ENCODE peak calls at places on chromosomes 11 and 22, in six cellular contexts. One of them, this sample, is unnamed.

GRCh38 chr11:23947883-23948282 is 549.0 kb upstream of the LUZP2 start:
- DNase-seq in heart left ventricle: no peak
- DNase-seq in GM23338: no peak
- DNase-seq in AG09319: no peak
- DNase-seq in nephron progenitor cell: no peak
- DNase-seq in BE2C: no peak
- DNase-seq in this sample: no peak

GRCh38 chr22:25051983-25052710 is 99.6 kb downstream of the KIAA1671 start:
- DNase-seq in nephron progenitor cell: no peak
- DNase-seq in GM23338: no peak
- DNase-seq in AG09319: no peak
- DNase-seq in heart left ventricle: peak; percentile 56
- DNase-seq in BE2C: peak; percentile 81
- DNase-seq in this sample: no peak

GRCh38 chr11:132187814-132188213 is 817.4 kb downstream of the NTM start:
- DNase-seq in GM23338: no peak
- DNase-seq in nephron progenitor cell: no peak
- DNase-seq in heart left ventricle: no peak
- DNase-seq in AG09319: no peak
- DNase-seq in BE2C: no peak
- DNase-seq in this sample: no peak

GRCh38 chr22:41831383-41831782 is 1.5 kb upstream of the SREBF2 start:
- DNase-seq in GM23338: no peak
- DNase-seq in BE2C: no peak
- DNase-seq in nephron progenitor cell: no peak
- DNase-seq in heart left ventricle: no peak
- DNase-seq in AG09319: no peak
- DNase-seq in this sample: no peak

GRCh38 chr11:13772223-13773046 is 104.0 kb downstream of the FAR1 start:
- DNase-seq in GM23338: peak; percentile 86
- DNase-seq in BE2C: no peak
- DNase-seq in nephron progenitor cell: peak; percentile 27
- DNase-seq in heart left ventricle: no peak
- DNase-seq in AG09319: peak; percentile 24
- DNase-seq in this sample: peak; percentile 32

GRCh38 chr11:12114487-12115033 is 4.2 kb downstream of the MICAL2 start:
- DNase-seq in BE2C: no peak
- DNase-seq in heart left ventricle: no peak
- DNase-seq in GM23338: no peak
- DNase-seq in AG09319: no peak
- DNase-seq in nephron progenitor cell: no peak
- DNase-seq in this sample: no peak

GRCh38 chr11:16778286-16778685 is 39.8 kb downstream of the C11orf58 start:
- DNase-seq in heart left ventricle: no peak
- DNase-seq in GM23338: no peak
- DNase-seq in nephron progenitor cell: no peak
- DNase-seq in BE2C: no peak
- DNase-seq in AG09319: no peak
- DNase-seq in this sample: no peak

GRCh38 chr11:130428271-130428670 is at the start of gene ADAMTS8:
- DNase-seq in heart left ventricle: no peak
- DNase-seq in AG09319: no peak
- DNase-seq in GM23338: peak; percentile 62
- DNase-seq in BE2C: no peak
- DNase-seq in nephron progenitor cell: peak; percentile 61
- DNase-seq in this sample: no peak

GRCh38 chr22:49930596-49931412 is 12.4 kb downstream of the CRELD2 start:
- DNase-seq in heart left ventricle: peak; percentile 75
- DNase-seq in nephron progenitor cell: no peak
- DNase-seq in AG09319: no peak
- DNase-seq in BE2C: peak; percentile 81
- DNase-seq in GM23338: peak; percentile 43
- DNase-seq in this sample: no peak

GRCh38 chr11:69449320-69450063 is 32.0 kb upstream of the LINC01488 start:
- DNase-seq in heart left ventricle: peak; percentile 88
- DNase-seq in AG09319: no peak
- DNase-seq in BE2C: peak; percentile 89
- DNase-seq in nephron progenitor cell: no peak
- DNase-seq in GM23338: no peak
- DNase-seq in this sample: peak; percentile 37

GRCh38 chr22:39723899-39724351 is 153.4 kb downstream of the CACNA1I start:
- DNase-seq in nephron progenitor cell: no peak
- DNase-seq in heart left ventricle: no peak
- DNase-seq in GM23338: no peak
- DNase-seq in BE2C: no peak
- DNase-seq in AG09319: no peak
- DNase-seq in this sample: no peak

GRCh38 chr11:103359221-103359620 is 250.0 kb downstream of the DYNC2H1 start:
- DNase-seq in nephron progenitor cell: no peak
- DNase-seq in heart left ventricle: no peak
- DNase-seq in AG09319: no peak
- DNase-seq in GM23338: no peak
- DNase-seq in BE2C: no peak
- DNase-seq in this sample: no peak

GRCh38 chr11:44832452-44832851 is 105.7 kb downstream of the TSPAN18 start:
- DNase-seq in GM23338: no peak
- DNase-seq in nephron progenitor cell: no peak
- DNase-seq in AG09319: no peak
- DNase-seq in BE2C: no peak
- DNase-seq in heart left ventricle: no peak
- DNase-seq in this sample: no peak
- TF ChIP-seq CTCF in GM23338: no peak
- TF ChIP-seq CTCF in nephron progenitor cell: no peak
- TF ChIP-seq CTCF in AG09319: no peak
- TF ChIP-seq CTCF in BE2C: no peak
- TF ChIP-seq CTCF in heart left ventricle: no peak
- TF ChIP-seq CTCF in this sample: no peak

GRCh38 chr11:62266558-62266957 is 3.4 kb upstream of the SCGB2A2 start:
- DNase-seq in heart left ventricle: no peak
- DNase-seq in AG09319: no peak
- DNase-seq in BE2C: no peak
- DNase-seq in nephron progenitor cell: no peak
- DNase-seq in GM23338: no peak
- DNase-seq in this sample: no peak

GRCh38 chr11:62267576-62267975 is 2.4 kb upstream of the SCGB2A2 start:
- DNase-seq in GM23338: no peak
- DNase-seq in AG09319: no peak
- DNase-seq in nephron progenitor cell: no peak
- DNase-seq in BE2C: no peak
- DNase-seq in heart left ventricle: no peak
- DNase-seq in this sample: no peak

GRCh38 chr11:62260261-62260953 is 9.6 kb upstream of the SCGB2A2 start:
- DNase-seq in heart left ventricle: no peak
- DNase-seq in BE2C: no peak
- DNase-seq in GM23338: peak; percentile 61
- DNase-seq in AG09319: no peak
- DNase-seq in nephron progenitor cell: no peak
- DNase-seq in this sample: no peak

GRCh38 chr11:62267050-62267449 is 2.9 kb upstream of the SCGB2A2 start:
- DNase-seq in AG09319: no peak
- DNase-seq in nephron progenitor cell: no peak
- DNase-seq in GM23338: no peak
- DNase-seq in heart left ventricle: no peak
- DNase-seq in BE2C: no peak
- DNase-seq in this sample: no peak

GRCh38 chr11:62264004-62264403 is 6.0 kb upstream of the SCGB2A2 start:
- DNase-seq in heart left ventricle: no peak
- DNase-seq in AG09319: no peak
- DNase-seq in BE2C: no peak
- DNase-seq in nephron progenitor cell: no peak
- DNase-seq in GM23338: no peak
- DNase-seq in this sample: no peak
- TF ChIP-seq CTCF in heart left ventricle: no peak
- TF ChIP-seq CTCF in AG09319: no peak
- TF ChIP-seq CTCF in BE2C: no peak
- TF ChIP-seq CTCF in nephron progenitor cell: no peak
- TF ChIP-seq CTCF in GM23338: no peak
- TF ChIP-seq CTCF in this sample: no peak

GRCh38 chr22:29306830-29307657 is 594 bp downstream of the GAS2L1 start:
- DNase-seq in heart left ventricle: peak; percentile 93
- DNase-seq in BE2C: peak; percentile 88
- DNase-seq in AG09319: no peak
- DNase-seq in nephron progenitor cell: peak; percentile 90
- DNase-seq in GM23338: peak; percentile 93
- DNase-seq in this sample: peak; percentile 79
- TF ChIP-seq CTCF in heart left ventricle: no peak
- TF ChIP-seq CTCF in BE2C: no peak
- TF ChIP-seq CTCF in AG09319: no peak
- TF ChIP-seq CTCF in nephron progenitor cell: no peak
- TF ChIP-seq CTCF in GM23338: no peak
- TF ChIP-seq CTCF in this sample: peak; percentile 11

DNA sequence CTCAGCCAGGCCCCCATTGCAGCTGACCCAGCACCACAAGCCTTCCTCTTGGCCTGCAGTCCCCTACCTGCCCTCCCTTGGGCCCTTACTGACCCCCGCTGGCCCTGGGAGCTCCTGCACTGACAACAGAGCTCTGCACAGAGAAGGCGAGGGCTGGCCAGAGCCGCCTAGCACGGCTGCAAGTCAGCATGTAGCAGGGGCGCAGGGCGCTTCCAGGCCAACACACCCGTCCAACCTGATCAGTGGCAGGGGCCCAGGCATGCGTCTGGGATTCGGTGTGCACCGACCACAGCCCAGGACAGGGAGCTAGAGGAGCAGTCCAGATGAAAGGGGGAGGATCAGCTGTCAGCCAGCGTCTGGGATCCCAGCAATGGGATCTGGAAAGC is 7.6 kb downstream of the WNT7B start:
- DNase-seq in BE2C: peak; percentile 47
- DNase-seq in heart left ventricle: no peak
- DNase-seq in nephron progenitor cell: no peak
- DNase-seq in AG09319: no peak
- DNase-seq in GM23338: peak; percentile 50
- DNase-seq in this sample: no peak
- TF ChIP-seq CTCF in BE2C: peak; percentile 32
- TF ChIP-seq CTCF in heart left ventricle: no peak
- TF ChIP-seq CTCF in nephron progenitor cell: no peak
- TF ChIP-seq CTCF in AG09319: no peak
- TF ChIP-seq CTCF in GM23338: peak; percentile 71
- TF ChIP-seq CTCF in this sample: no peak

DNA sequence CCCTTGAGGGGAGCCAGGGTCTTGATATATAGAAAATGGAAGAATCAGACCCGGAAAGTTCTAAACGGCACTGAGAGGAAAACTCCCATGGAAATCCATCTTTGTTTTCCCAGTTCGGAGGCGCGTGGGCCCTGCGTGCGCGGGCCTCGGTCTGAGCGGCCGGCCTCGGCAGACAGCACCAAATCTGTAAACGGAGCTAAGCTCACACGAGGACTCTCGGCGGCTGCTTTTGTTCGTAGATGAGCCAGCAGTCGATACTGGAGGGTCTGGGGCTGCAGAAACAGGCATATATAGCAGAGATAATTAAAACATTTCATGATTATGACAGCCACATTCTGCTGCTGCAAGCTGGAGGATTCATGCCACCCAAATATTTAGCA is 68.5 kb upstream of the PPARA start:
- DNase-seq in GM23338: no peak
- DNase-seq in AG09319: no peak
- DNase-seq in nephron progenitor cell: no peak
- DNase-seq in BE2C: peak; percentile 53
- DNase-seq in heart left ventricle: peak; percentile 33
- DNase-seq in this sample: no peak
- TF ChIP-seq CTCF in GM23338: no peak
- TF ChIP-seq CTCF in AG09319: no peak
- TF ChIP-seq CTCF in nephron progenitor cell: no peak
- TF ChIP-seq CTCF in BE2C: no peak
- TF ChIP-seq CTCF in heart left ventricle: no peak
- TF ChIP-seq CTCF in this sample: no peak

GRCh38 chr11:8056810-8057463 is 24.1 kb upstream of the TUB start:
- DNase-seq in GM23338: no peak
- DNase-seq in heart left ventricle: peak; percentile 69
- DNase-seq in BE2C: no peak
- DNase-seq in nephron progenitor cell: no peak
- DNase-seq in AG09319: peak; percentile 82
- DNase-seq in this sample: no peak

GRCh38 chr11:8055836-8056526 is 25.0 kb upstream of the TUB start:
- DNase-seq in BE2C: no peak
- DNase-seq in nephron progenitor cell: no peak
- DNase-seq in GM23338: no peak
- DNase-seq in heart left ventricle: no peak
- DNase-seq in AG09319: no peak
- DNase-seq in this sample: no peak

GRCh38 chr11:8059030-8059429 is 22.0 kb upstream of the TUB start:
- DNase-seq in nephron progenitor cell: no peak
- DNase-seq in GM23338: no peak
- DNase-seq in BE2C: no peak
- DNase-seq in AG09319: no peak
- DNase-seq in heart left ventricle: no peak
- DNase-seq in this sample: no peak

GRCh38 chr11:8058216-8058615 is 22.8 kb upstream of the TUB start:
- DNase-seq in GM23338: no peak
- DNase-seq in BE2C: no peak
- DNase-seq in AG09319: no peak
- DNase-seq in heart left ventricle: no peak
- DNase-seq in nephron progenitor cell: no peak
- DNase-seq in this sample: no peak

GRCh38 chr11:8055111-8055835 is 25.7 kb upstream of the TUB start:
- DNase-seq in heart left ventricle: no peak
- DNase-seq in AG09319: no peak
- DNase-seq in nephron progenitor cell: no peak
- DNase-seq in BE2C: no peak
- DNase-seq in GM23338: peak; percentile 75
- DNase-seq in this sample: no peak
- TF ChIP-seq CTCF in heart left ventricle: no peak
- TF ChIP-seq CTCF in AG09319: peak; percentile 4
- TF ChIP-seq CTCF in nephron progenitor cell: no peak
- TF ChIP-seq CTCF in BE2C: no peak
- TF ChIP-seq CTCF in GM23338: peak; percentile 91
- TF ChIP-seq CTCF in this sample: peak; percentile 25

DNA sequence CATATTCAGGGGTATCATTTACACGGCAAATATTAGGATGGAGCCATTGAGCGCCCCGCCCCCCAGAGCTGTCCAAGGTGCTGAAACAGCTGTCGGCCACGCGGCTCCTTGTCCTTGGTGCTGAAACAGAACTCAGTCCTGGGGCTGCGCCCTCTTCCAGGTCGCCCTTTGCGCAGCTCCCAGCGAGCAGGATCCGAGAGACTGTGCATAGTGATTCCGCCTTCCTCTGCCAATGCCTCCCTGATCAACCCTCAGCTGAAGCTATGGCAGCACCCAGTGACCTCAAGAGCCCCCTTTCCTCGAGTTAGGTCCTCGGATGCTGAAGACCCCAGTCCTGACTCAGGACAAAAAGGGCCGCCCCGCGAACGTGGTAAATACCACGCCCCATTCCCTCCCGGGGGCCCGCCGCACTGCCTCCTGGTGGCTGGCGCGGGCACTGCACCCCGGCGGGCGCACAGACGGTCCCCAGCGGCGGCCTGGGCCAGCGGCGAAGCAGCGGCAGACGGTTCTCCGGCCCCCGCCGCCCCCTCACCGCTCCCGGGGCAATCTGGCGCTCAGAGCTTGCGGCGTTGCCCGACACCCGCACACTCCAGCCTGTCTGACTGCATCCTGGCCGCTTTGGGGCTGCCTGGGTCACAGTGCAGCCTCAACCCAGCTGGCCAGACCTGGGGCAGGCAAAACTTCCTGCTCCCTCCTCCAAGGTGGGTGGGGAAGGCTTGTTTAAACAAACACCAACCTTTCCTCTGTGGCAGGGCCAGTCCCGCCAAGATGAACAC is 13.4 kb downstream of the SYT7 start:
- DNase-seq in heart left ventricle: peak; percentile 79
- DNase-seq in GM23338: peak; percentile 92
- DNase-seq in BE2C: no peak
- DNase-seq in AG09319: peak; percentile 29
- DNase-seq in nephron progenitor cell: peak; percentile 98
- DNase-seq in this sample: peak; percentile 94
- TF ChIP-seq CTCF in heart left ventricle: peak; percentile 15
- TF ChIP-seq CTCF in GM23338: peak; percentile 83
- TF ChIP-seq CTCF in BE2C: peak; percentile 17
- TF ChIP-seq CTCF in AG09319: peak; percentile 7
- TF ChIP-seq CTCF in nephron progenitor cell: peak; percentile 100
- TF ChIP-seq CTCF in this sample: peak; percentile 96